ENCODE peak calls at places on chromosome X, in four cellular contexts. One of them, this sample, is unnamed.

GRCh38 chrX:98296129-98296528 is 1412.4 kb downstream of the RPA4 start:
- DNase-seq in SK-N-SH: no peak
- DNase-seq in HepG2: no peak
- DNase-seq in HCT116: no peak
- DNase-seq in this sample: no peak

GRCh38 chrX:139930923-139931645 is 1.8 kb downstream of the ATP11C start:
- DNase-seq in HCT116: no peak
- DNase-seq in HepG2: peak
- DNase-seq in SK-N-SH: peak
- DNase-seq in this sample: peak

GRCh38 chrX:108412783-108413182 is 25.4 kb downstream of the COL4A6 start:
- DNase-seq in HepG2: no peak
- DNase-seq in SK-N-SH: no peak
- DNase-seq in HCT116: no peak
- DNase-seq in this sample: no peak

GRCh38 chrX:108167211-108167872 is 75.8 kb downstream of the ATG4A start:
- DNase-seq in SK-N-SH: no peak
- DNase-seq in HCT116: peak
- DNase-seq in HepG2: no peak
- DNase-seq in this sample: no peak

GRCh38 chrX:40012039-40012799 is 85.5 kb downstream of the BCOR start:
- DNase-seq in HCT116: no peak
- DNase-seq in HepG2: peak
- DNase-seq in SK-N-SH: no peak
- DNase-seq in this sample: no peak

GRCh38 chrX:155242300-155242699 is 22.0 kb downstream of the RAB39B start:
- DNase-seq in SK-N-SH: no peak
- DNase-seq in HCT116: no peak
- DNase-seq in HepG2: no peak
- DNase-seq in this sample: no peak

GRCh38 chrX:135596495-135596894 is 76.0 kb downstream of the INTS6L start:
- DNase-seq in SK-N-SH: peak
- DNase-seq in HCT116: peak
- DNase-seq in HepG2: peak
- DNase-seq in this sample: peak

GRCh38 chrX:47171996-47172395 is 21.6 kb upstream of the UBA1 start:
- DNase-seq in HCT116: no peak
- DNase-seq in SK-N-SH: no peak
- DNase-seq in HepG2: no peak
- DNase-seq in this sample: no peak

GRCh38 chrX:150880808-150881165 is 17.7 kb downstream of the CD99L2 start:
- DNase-seq in HCT116: no peak
- DNase-seq in HepG2: no peak
- DNase-seq in SK-N-SH: no peak
- DNase-seq in this sample: no peak

GRCh38 chrX:13684361-13684760 is 4.6 kb upstream of the RAB9A start:
- DNase-seq in HCT116: no peak
- DNase-seq in SK-N-SH: no peak
- DNase-seq in HepG2: no peak
- DNase-seq in this sample: no peak

GRCh38 chrX:17036172-17036961 is 89.9 kb downstream of the REPS2 start:
- DNase-seq in HepG2: no peak
- DNase-seq in HCT116: no peak
- DNase-seq in SK-N-SH: no peak
- DNase-seq in this sample: no peak

GRCh38 chrX:16832301-16832700 is 37.9 kb downstream of the RBBP7 start:
- DNase-seq in HepG2: no peak
- DNase-seq in HCT116: no peak
- DNase-seq in SK-N-SH: no peak
- DNase-seq in this sample: no peak

GRCh38 chrX:11143931-11144678 is 33.0 kb downstream of the HCCS start:
- DNase-seq in HCT116: peak
- DNase-seq in SK-N-SH: peak
- DNase-seq in HepG2: peak
- DNase-seq in this sample: peak

GRCh38 chrX:153659268-153659667 is 12.3 kb downstream of the DUSP9 start:
- DNase-seq in HepG2: no peak
- DNase-seq in HCT116: no peak
- DNase-seq in SK-N-SH: no peak
- DNase-seq in this sample: no peak

GRCh38 chrX:47540754-47541538 is 20.1 kb upstream of the ARAF start:
- DNase-seq in HCT116: peak
- DNase-seq in HepG2: peak
- DNase-seq in SK-N-SH: peak
- DNase-seq in this sample: peak

GRCh38 chrX:49075347-49075746 is 1.5 kb upstream of the PRAF2 start:
- DNase-seq in SK-N-SH: no peak
- DNase-seq in HepG2: no peak
- DNase-seq in HCT116: no peak
- DNase-seq in this sample: no peak

GRCh38 chrX:23937100-23937499 is 29.3 kb downstream of the CXorf58 start:
- DNase-seq in HCT116: no peak
- DNase-seq in SK-N-SH: no peak
- DNase-seq in HepG2: no peak
- DNase-seq in this sample: no peak

GRCh38 chrX:130682990-130683389 is 220.0 kb downstream of the ENOX2 start:
- DNase-seq in HCT116: no peak
- DNase-seq in SK-N-SH: no peak
- DNase-seq in HepG2: no peak
- DNase-seq in this sample: no peak

GRCh38 chrX:6941041-6941440 is 206.5 kb upstream of the STS start:
- DNase-seq in HepG2: no peak
- DNase-seq in HCT116: no peak
- DNase-seq in SK-N-SH: no peak
- DNase-seq in this sample: no peak

GRCh38 chrX:115630204-115630603 is 69.2 kb downstream of the PLS3 start:
- DNase-seq in HepG2: no peak
- DNase-seq in SK-N-SH: no peak
- DNase-seq in HCT116: no peak
- DNase-seq in this sample: no peak

GRCh38 chrX:109934434-109934833 is 68.5 kb upstream of the TMEM164 start:
- DNase-seq in HCT116: no peak
- DNase-seq in SK-N-SH: no peak
- DNase-seq in HepG2: no peak
- DNase-seq in this sample: no peak

GRCh38 chrX:109936598-109936997 is 66.3 kb upstream of the TMEM164 start:
- DNase-seq in SK-N-SH: no peak
- DNase-seq in HCT116: no peak
- DNase-seq in HepG2: no peak
- DNase-seq in this sample: no peak

GRCh38 chrX:109936114-109936513 is 66.8 kb upstream of the TMEM164 start:
- DNase-seq in HepG2: no peak
- DNase-seq in SK-N-SH: no peak
- DNase-seq in HCT116: no peak
- DNase-seq in this sample: no peak

GRCh38 chrX:109931677-109932076 is 71.2 kb upstream of the TMEM164 start:
- DNase-seq in HepG2: no peak
- DNase-seq in SK-N-SH: no peak
- DNase-seq in HCT116: no peak
- DNase-seq in this sample: no peak

GRCh38 chrX:109934935-109935334 is 68.0 kb upstream of the TMEM164 start:
- DNase-seq in HCT116: no peak
- DNase-seq in HepG2: no peak
- DNase-seq in SK-N-SH: no peak
- DNase-seq in this sample: no peak
- TF ChIP-seq ELF1 in HCT116: no peak
- TF ChIP-seq ELF1 in HepG2: no peak
- TF ChIP-seq ELF1 in SK-N-SH: no peak
- TF ChIP-seq ELF1 in this sample: no peak

DNA sequence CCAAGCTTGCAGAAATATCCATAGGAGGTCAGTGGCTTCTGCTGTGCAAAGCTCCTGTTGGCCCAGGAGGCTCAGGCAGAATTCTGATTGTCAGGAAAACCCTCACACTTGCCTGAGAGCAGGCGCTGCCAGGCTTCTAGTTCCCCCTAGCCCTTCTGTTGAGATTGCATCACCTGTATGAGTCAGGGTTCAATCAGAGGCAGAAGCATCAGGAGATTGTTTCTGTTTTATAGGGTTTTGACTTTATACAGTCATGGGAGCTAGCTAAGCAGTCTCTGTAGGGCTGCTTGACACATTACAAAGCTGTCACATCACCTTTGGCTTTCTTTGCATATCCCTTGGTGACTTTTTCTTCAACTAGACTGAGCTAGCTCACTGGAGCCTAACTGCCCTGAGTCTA is 27.8 kb downstream of the DIPK2B start:
- DNase-seq in HCT116: peak
- DNase-seq in HepG2: peak
- DNase-seq in SK-N-SH: no peak
- DNase-seq in this sample: no peak
- TF ChIP-seq ELF1 in HCT116: no peak
- TF ChIP-seq ELF1 in HepG2: no peak
- TF ChIP-seq ELF1 in SK-N-SH: no peak
- TF ChIP-seq ELF1 in this sample: no peak

GRCh38 chrX:1453951-1454785 is 1.5 kb upstream of the ASMTL start:
- DNase-seq in HCT116: peak
- DNase-seq in SK-N-SH: peak
- DNase-seq in HepG2: peak
- DNase-seq in this sample: peak

GRCh38 chrX:1453390-1453783 is 678 bp upstream of the ASMTL start:
- DNase-seq in HepG2: no peak
- DNase-seq in SK-N-SH: no peak
- DNase-seq in HCT116: no peak
- DNase-seq in this sample: no peak

GRCh38 chrX:1451251-1451675 is 1.4 kb downstream of the ASMTL start:
- DNase-seq in HCT116: no peak
- DNase-seq in SK-N-SH: no peak
- DNase-seq in HepG2: no peak
- DNase-seq in this sample: no peak

GRCh38 chrX:1451676-1452496 is 823 bp downstream of the ASMTL start:
- DNase-seq in HCT116: no peak
- DNase-seq in SK-N-SH: no peak
- DNase-seq in HepG2: no peak
- DNase-seq in this sample: no peak

GRCh38 chrX:1452497-1453389 is at the start of gene ASMTL:
- DNase-seq in SK-N-SH: peak
- DNase-seq in HCT116: peak
- DNase-seq in HepG2: peak
- DNase-seq in this sample: peak
- TF ChIP-seq ELF1 in SK-N-SH: no peak
- TF ChIP-seq ELF1 in HCT116: no peak
- TF ChIP-seq ELF1 in HepG2: no peak
- TF ChIP-seq ELF1 in this sample: no peak

GRCh38 chrX:129650821-129651510 is 3.8 kb downstream of the APLN start:
- DNase-seq in SK-N-SH: no peak
- DNase-seq in HCT116: no peak
- DNase-seq in HepG2: no peak
- DNase-seq in this sample: no peak
- TF ChIP-seq ELF1 in SK-N-SH: no peak
- TF ChIP-seq ELF1 in HCT116: no peak
- TF ChIP-seq ELF1 in HepG2: no peak
- TF ChIP-seq ELF1 in this sample: no peak

GRCh38 chrX:136779346-136779781 is 1.4 kb downstream of the ARHGEF6 start:
- DNase-seq in HCT116: no peak
- DNase-seq in SK-N-SH: no peak
- DNase-seq in HepG2: no peak
- DNase-seq in this sample: no peak

GRCh38 chrX:136783159-136783558 is 2.4 kb upstream of the ARHGEF6 start:
- DNase-seq in SK-N-SH: no peak
- DNase-seq in HCT116: no peak
- DNase-seq in HepG2: no peak
- DNase-seq in this sample: no peak

GRCh38 chrX:136780241-136780640 is 491 bp downstream of the ARHGEF6 start:
- DNase-seq in SK-N-SH: no peak
- DNase-seq in HCT116: no peak
- DNase-seq in HepG2: no peak
- DNase-seq in this sample: no peak

GRCh38 chrX:136780738-136781137 is at the start of gene ARHGEF6:
- DNase-seq in HepG2: no peak
- DNase-seq in HCT116: no peak
- DNase-seq in SK-N-SH: no peak
- DNase-seq in this sample: no peak

GRCh38 chrX:136781180-136781797 is 557 bp upstream of the ARHGEF6 start:
- DNase-seq in HepG2: no peak
- DNase-seq in HCT116: no peak
- DNase-seq in SK-N-SH: no peak
- DNase-seq in this sample: no peak
- TF ChIP-seq ELF1 in HepG2: no peak
- TF ChIP-seq ELF1 in HCT116: no peak
- TF ChIP-seq ELF1 in SK-N-SH: no peak
- TF ChIP-seq ELF1 in this sample: no peak

GRCh38 chrX:33183366-33183765 is 28.0 kb downstream of the DMD start:
- DNase-seq in HCT116: no peak
- DNase-seq in HepG2: no peak
- DNase-seq in SK-N-SH: peak
- DNase-seq in this sample: no peak
- TF ChIP-seq ELF1 in HCT116: no peak
- TF ChIP-seq ELF1 in HepG2: no peak
- TF ChIP-seq ELF1 in SK-N-SH: no peak
- TF ChIP-seq ELF1 in this sample: no peak

DNA sequence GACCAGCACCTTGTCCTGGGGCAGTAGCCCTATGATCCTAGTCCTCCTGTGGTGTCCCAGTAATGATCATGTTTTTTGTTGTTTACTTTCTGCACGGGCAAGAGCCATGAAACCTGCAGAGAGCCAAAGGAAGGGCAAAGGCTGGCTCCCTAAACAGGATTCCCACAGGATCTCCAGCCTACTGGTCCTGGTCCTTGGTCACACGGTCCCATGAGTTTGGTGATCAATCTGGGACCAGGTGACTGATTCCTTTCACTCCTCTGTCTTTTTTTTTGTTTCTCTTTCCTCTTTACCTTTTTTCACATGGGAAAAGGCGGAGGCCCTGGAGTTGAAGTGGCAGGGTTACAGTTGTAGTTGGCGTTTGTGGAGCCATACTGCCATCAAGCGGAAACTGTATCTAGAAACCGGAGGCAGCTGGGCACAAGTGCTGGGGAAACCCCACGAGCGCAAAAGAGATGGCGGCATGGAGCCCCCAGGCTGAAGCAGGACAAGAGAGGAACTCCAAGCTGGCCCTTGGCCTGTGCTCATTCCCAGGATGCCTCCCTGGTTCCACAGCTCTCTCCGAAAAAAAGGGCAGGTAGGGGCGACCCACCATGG is 34.6 kb downstream of the NBDY start:
- DNase-seq in HCT116: no peak
- DNase-seq in SK-N-SH: peak
- DNase-seq in HepG2: peak
- DNase-seq in this sample: peak
- TF ChIP-seq ELF1 in HCT116: no peak
- TF ChIP-seq ELF1 in SK-N-SH: no peak
- TF ChIP-seq ELF1 in HepG2: no peak
- TF ChIP-seq ELF1 in this sample: no peak

DNA sequence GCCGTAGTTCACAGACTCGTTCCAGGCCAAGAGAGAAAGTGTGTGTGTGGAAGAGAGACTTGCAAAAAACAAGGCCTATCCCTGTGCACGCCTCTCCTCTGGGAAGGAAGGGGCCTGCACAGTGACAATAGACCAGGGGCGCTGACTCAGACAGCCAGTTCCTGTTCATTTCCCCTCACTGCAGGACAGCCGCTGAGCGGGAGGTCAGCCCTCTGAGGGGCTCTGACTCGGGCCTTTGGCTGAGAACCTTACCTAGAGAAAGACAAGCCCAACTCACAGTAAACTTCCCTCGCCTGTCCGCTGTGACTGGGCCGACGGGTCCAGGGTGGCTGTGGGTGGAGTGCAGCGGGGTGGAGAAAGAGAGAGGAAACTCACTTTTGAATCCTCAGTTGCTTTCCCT is 52.1 kb downstream of the RTL5 start:
- DNase-seq in SK-N-SH: no peak
- DNase-seq in HepG2: no peak
- DNase-seq in HCT116: no peak
- DNase-seq in this sample: no peak
- TF ChIP-seq ELF1 in SK-N-SH: no peak
- TF ChIP-seq ELF1 in HepG2: no peak
- TF ChIP-seq ELF1 in HCT116: no peak
- TF ChIP-seq ELF1 in this sample: no peak

This sample was measured in K562.